ENCODE peak calls at places on chromosome 6, in five cellular contexts. N is mesenchymal stem cell, O is neuronal stem cell, E is IMR-90, J is H1. F is an unnamed sample.
A peak's percentile ranks its signal among the peaks of the same experiment; 100 is the strongest.

GRCh38 chr6:56579155-56579851 is 63.4 kb downstream of the DST start:
- DNase-seq in N (no peak), O (no peak), E (peak; percentile 42), J (no peak), F (no peak)

GRCh38 chr6:4612636-4613171 is 163.5 kb upstream of the CDYL start:
- DNase-seq in N (peak; percentile 84), O (no peak), E (peak; percentile 32), J (no peak), F (no peak)

GRCh38 chr6:134882426-134883038 is 67.4 kb downstream of the ALDH8A1 start:
- DNase-seq in N (peak; percentile 58), O (peak; percentile 42), E (peak; percentile 79), J (peak; percentile 72), F (peak; percentile 88)

GRCh38 chr6:33112148-33112547 is 36.4 kb downstream of the HLA-DPB1 start:
- DNase-seq in N (peak; percentile 70), O (no peak), E (peak; percentile 55), J (no peak), F (no peak)

GRCh38 chr6:129882510-129883023 is 21.5 kb upstream of the TMEM244 start:
- DNase-seq in N (no peak), O (no peak), E (no peak), J (no peak), F (no peak)

GRCh38 chr6:108804976-108805375 is 43.2 kb upstream of the ARMC2 start:
- DNase-seq in N (no peak), O (no peak), E (no peak), J (no peak), F (no peak)

GRCh38 chr6:134454794-134455193 is 136.9 kb upstream of the SGK1 start:
- DNase-seq in N (no peak), O (no peak), E (peak; percentile 49), J (no peak), F (no peak)

GRCh38 chr6:46963039-46963438 is 41.3 kb upstream of the ADGRF5 start:
- DNase-seq in N (no peak), O (no peak), E (no peak), J (no peak), F (no peak)

GRCh38 chr6:34414999-34415858 is 10.6 kb downstream of the RPS10 start:
- DNase-seq in N (peak; percentile 54), O (no peak), E (peak; percentile 65), J (no peak), F (peak; percentile 70)

GRCh38 chr6:108163644-108164536 is 1.9 kb upstream of the NR2E1 start:
- DNase-seq in N (no peak), O (no peak), E (no peak), J (no peak), F (peak; percentile 30)

GRCh38 chr6:166712554-166713228 is 85.6 kb upstream of the RPS6KA2 start:
- DNase-seq in N (no peak), O (no peak), E (no peak), J (no peak), F (no peak)

GRCh38 chr6:144528605-144529425 is 243.7 kb downstream of the UTRN start:
- DNase-seq in N (peak; percentile 45), O (peak; percentile 63), E (peak; percentile 28), J (no peak), F (no peak)

GRCh38 chr6:7273709-7274108 is 39.3 kb downstream of the SSR1 start:
- DNase-seq in N (no peak), O (no peak), E (no peak), J (peak; percentile 39), F (no peak)

GRCh38 chr6:46605091-46605797 is 47.4 kb downstream of the CYP39A1 start:
- DNase-seq in N (no peak), O (no peak), E (no peak), J (no peak), F (no peak)

GRCh38 chr6:43727634-43728033 is 40.0 kb upstream of the MRPS18A start:
- DNase-seq in N (no peak), O (no peak), E (no peak), J (no peak), F (no peak)

GRCh38 chr6:39927159-39927558 is 7.1 kb downstream of the MOCS1 start:
- DNase-seq in N (peak; percentile 24), O (no peak), E (peak; percentile 41), J (no peak), F (no peak)

GRCh38 chr6:138393871-138394783 is 9.9 kb upstream of the HEBP2 start:
- DNase-seq in N (no peak), O (no peak), E (no peak), J (no peak), F (no peak)

GRCh38 chr6:90809035-90809434 is 222.2 kb upstream of the MAP3K7 start:
- DNase-seq in N (no peak), O (no peak), E (no peak), J (no peak), F (no peak)

GRCh38 chr6:52551483-52552277 is 25.2 kb downstream of the TRAM2 start:
- DNase-seq in N (peak; percentile 60), O (peak; percentile 56), E (peak; percentile 91), J (peak; percentile 70), F (no peak)

GRCh38 chr6:142796571-142796970 is 148.4 kb downstream of the HIVEP2 start:
- DNase-seq in N (peak; percentile 70), O (no peak), E (peak; percentile 40), J (no peak), F (peak; percentile 13)

GRCh38 chr6:100503043-100503442 is 38.3 kb upstream of the SIM1 start:
- DNase-seq in N (no peak), O (no peak), E (no peak), J (no peak), F (no peak)

GRCh38 chr6:100509101-100509500 is 44.4 kb upstream of the SIM1 start:
- DNase-seq in N (no peak), O (no peak), E (no peak), J (no peak), F (no peak)

GRCh38 chr6:100506651-100507050 is 41.9 kb upstream of the SIM1 start:
- DNase-seq in N (no peak), O (no peak), E (peak; percentile 64), J (no peak), F (no peak)

DNA sequence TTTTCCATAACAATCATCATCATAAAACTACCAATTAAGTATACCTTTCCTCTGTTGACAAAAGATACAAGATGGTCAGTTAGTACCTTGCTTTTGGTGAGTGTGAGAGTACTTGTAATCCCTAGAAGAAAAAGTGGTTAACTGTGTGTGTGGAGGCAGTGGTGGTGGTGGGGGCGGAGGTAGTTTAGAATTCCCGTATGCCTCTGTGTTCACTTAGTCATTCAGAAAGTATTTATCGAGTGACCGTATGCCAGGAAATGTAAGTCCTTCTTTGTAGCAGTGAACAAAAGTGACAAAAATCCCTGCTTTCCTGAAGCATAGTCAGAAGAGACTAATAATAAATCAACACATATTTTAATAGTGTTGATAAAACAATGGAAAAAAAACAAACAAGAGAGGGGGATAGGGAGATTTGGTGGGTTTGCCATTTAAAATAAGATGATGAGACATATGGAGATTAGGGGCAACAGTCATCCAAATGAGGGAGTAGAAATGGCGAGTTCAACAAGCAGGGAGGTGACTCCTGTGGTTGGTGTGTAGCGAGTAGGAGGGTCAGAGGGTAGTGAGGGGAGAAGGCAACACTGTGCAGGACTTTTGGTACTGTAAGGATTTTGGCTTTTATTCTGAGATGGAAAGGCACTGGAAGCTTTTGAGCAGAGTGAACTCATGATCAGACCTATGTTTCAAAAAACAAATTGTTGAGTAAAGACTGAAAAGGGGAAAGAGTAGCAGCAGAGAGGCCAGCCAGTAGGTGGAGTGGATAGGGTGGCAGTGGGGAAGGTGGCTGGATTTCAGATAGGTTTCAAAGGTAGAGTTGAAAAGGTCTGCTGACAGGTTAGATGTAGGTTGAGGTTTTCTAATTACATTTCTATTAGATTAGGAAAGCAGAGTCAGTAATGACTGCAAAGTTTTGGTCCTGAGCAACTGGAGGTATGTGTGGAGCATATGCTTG is 40.3 kb upstream of the SIM1 start:
- DNase-seq in N (peak; percentile 85), O (no peak), E (peak; percentile 89), J (no peak), F (peak; percentile 31)
- H3K4me3 ChIP-seq in N (no peak overlapping the region), O (no peak overlapping the region), E (no peak overlapping the region), J (no peak overlapping the region), F (no peak overlapping the region)

DNA sequence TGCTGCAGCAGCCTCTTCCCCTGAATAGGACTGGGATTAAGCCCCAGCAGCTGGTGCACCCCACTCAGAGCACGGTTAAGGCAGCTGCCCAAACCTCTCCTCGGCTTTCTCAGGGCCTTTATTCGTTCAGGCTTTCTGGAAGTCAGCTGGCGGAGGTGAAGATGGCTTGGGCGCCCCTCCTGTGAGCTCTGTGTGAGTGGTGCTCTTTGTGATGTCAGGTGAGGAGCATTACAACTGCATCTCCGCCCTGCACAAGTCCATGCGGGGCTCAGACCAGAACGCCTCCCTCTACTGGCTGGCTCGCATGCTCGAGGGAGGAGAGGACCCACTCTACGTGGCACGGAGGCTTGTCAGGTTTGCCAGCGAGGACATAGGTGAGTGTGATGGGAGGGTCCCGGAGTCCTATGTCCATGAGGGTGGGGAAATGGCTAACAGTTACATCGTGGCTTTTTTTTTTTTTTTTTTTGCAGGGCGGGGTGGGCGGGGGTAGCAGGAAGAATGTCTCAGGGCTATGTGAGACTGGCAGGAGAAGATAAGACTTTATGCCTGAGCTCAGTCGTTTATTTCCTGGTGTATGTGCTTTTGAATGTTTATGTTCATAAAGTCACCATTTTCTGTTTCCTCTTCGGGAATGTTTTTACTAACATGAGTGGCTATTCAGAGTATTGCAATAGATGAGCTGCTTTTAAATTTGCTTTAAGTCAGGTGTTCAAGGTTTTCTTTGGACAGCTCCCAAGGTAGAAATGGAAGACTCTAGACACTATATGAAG is 18.2 kb downstream of the WRNIP1 start:
- DNase-seq in N (no peak), O (no peak), E (peak; percentile 34), J (peak; percentile 69), F (no peak)
- H3K9ac ChIP-seq in N (no peak overlapping the region), O (peak overlapping the region; percentile 60), E (no peak overlapping the region), J (no peak overlapping the region), F (no peak overlapping the region)

GRCh38 chr6:80003841-80004198 is 629 bp upstream of the TTK start:
- DNase-seq in N (no peak), O (no peak), E (no peak), J (peak; percentile 55), F (no peak)

GRCh38 chr6:80006541-80006940 is 2.1 kb downstream of the TTK start:
- DNase-seq in N (no peak), O (no peak), E (no peak), J (no peak), F (no peak)

GRCh38 chr6:80005406-80005805 is 957 bp downstream of the TTK start:
- DNase-seq in N (no peak), O (no peak), E (no peak), J (no peak), F (no peak)

GRCh38 chr6:80001337-80001736 is 3.1 kb upstream of the TTK start:
- DNase-seq in N (no peak), O (no peak), E (no peak), J (no peak), F (no peak)

GRCh38 chr6:80004199-80005072 is at the start of gene TTK:
- DNase-seq in N (peak; percentile 95), O (peak; percentile 86), E (peak; percentile 93), J (peak; percentile 88), F (peak; percentile 98)
- H3K14ac ChIP-seq in N (peak within 1 kb of the TSS; percentile 95), O (no peak within 1 kb of the TSS), E (peak within 1 kb of the TSS; percentile 34), J (no peak within 1 kb of the TSS), F (peak within 1 kb of the TSS; percentile 77)

GRCh38 chr6:106520711-106521367 is 108.5 kb downstream of the RTN4IP1 start:
- DNase-seq in N (no peak), O (no peak), E (no peak), J (no peak), F (no peak)

GRCh38 chr6:106516629-106517028 is 112.7 kb downstream of the RTN4IP1 start:
- DNase-seq in N (no peak), O (no peak), E (no peak), J (no peak), F (no peak)

GRCh38 chr6:106519460-106520394 is 109.6 kb downstream of the RTN4IP1 start:
- DNase-seq in N (peak; percentile 97), O (no peak), E (peak; percentile 95), J (no peak), F (peak; percentile 48)

GRCh38 chr6:106517699-106518098 is 111.6 kb downstream of the RTN4IP1 start:
- DNase-seq in N (no peak), O (no peak), E (no peak), J (no peak), F (no peak)

GRCh38 chr6:106518748-106519147 is 110.5 kb downstream of the RTN4IP1 start:
- DNase-seq in N (no peak), O (no peak), E (no peak), J (no peak), F (no peak)
- H3K4me3 ChIP-seq in N (no peak overlapping the region), O (no peak overlapping the region), E (no peak overlapping the region), J (no peak overlapping the region), F (no peak overlapping the region)